ENCODE peak calls at places on chromosome 17, in nine cellular contexts. S, N, L, M, C, R, K, W and T are unnamed samples.

GRCh38 chr17:79951361-79952264 is 84.1 kb downstream of the TBC1D16 start:
- DNase-seq in R (peak; percentile 42), S (peak; percentile 73), N (peak; percentile 92), M (no peak), W (no peak), C (no peak), K (peak; percentile 95), L (peak; percentile 79), T (no peak)

GRCh38 chr17:81251943-81252301 is 12.8 kb downstream of the NDUFAF8 start:
- DNase-seq in S (no peak), L (no peak), R (no peak), N (no peak), W (no peak), K (no peak), C (no peak), M (no peak), T (no peak)

GRCh38 chr17:1493291-1493980 is 950 bp upstream of the MYO1C start:
- DNase-seq in L (no peak), M (no peak), W (no peak), R (no peak), K (no peak), S (no peak), N (no peak), C (no peak), T (no peak)

GRCh38 chr17:39969375-39969774 is 6.6 kb downstream of the GSDMA start:
- DNase-seq in W (no peak), R (no peak), S (no peak), M (no peak), C (no peak), L (no peak), N (no peak), K (no peak), T (no peak)

GRCh38 chr17:69972251-69972650 is 102.8 kb upstream of the KCNJ16 start:
- DNase-seq in K (peak; percentile 20), S (no peak), M (no peak), C (no peak), W (no peak), R (no peak), L (no peak), N (peak; percentile 18), T (no peak)

GRCh38 chr17:68357886-68358285 is 66.6 kb downstream of the ARSG start:
- DNase-seq in C (no peak), N (no peak), R (no peak), L (no peak), M (no peak), S (no peak), K (no peak), W (no peak), T (no peak)

GRCh38 chr17:69928586-69928985 is 146.4 kb upstream of the KCNJ16 start:
- DNase-seq in N (no peak), K (no peak), S (no peak), L (no peak), M (no peak), W (no peak), C (no peak), R (no peak), T (no peak)

GRCh38 chr17:62855136-62855535 is 47.0 kb upstream of the MARCHF10 start:
- DNase-seq in S (no peak), C (no peak), L (no peak), M (no peak), W (no peak), R (no peak), K (no peak), N (no peak), T (no peak)

GRCh38 chr17:10610821-10611323 is 46.2 kb downstream of the MYH3 start:
- DNase-seq in R (no peak), N (no peak), C (no peak), W (no peak), M (no peak), S (no peak), K (no peak), L (no peak), T (no peak)

GRCh38 chr17:75277664-75278071 is 6.6 kb upstream of the MIF4GD start:
- DNase-seq in S (no peak), R (no peak), W (no peak), M (no peak), N (peak; percentile 67), C (no peak), K (peak; percentile 30), L (no peak), T (no peak)

GRCh38 chr17:80847506-80848230 is 144.0 kb upstream of the CHMP6 start:
- DNase-seq in W (peak; percentile 52), S (no peak), R (no peak), C (no peak), M (peak; percentile 49), K (no peak), L (no peak), N (no peak), T (no peak)

GRCh38 chr17:49548506-49549310 is 27.0 kb upstream of the NXPH3 start:
- DNase-seq in N (no peak), W (no peak), K (peak; percentile 47), S (peak; percentile 53), C (no peak), M (no peak), L (no peak), R (no peak), T (no peak)

GRCh38 chr17:73189417-73190099 is 3.3 kb upstream of the COG1 start:
- DNase-seq in K (peak; percentile 69), S (no peak), N (no peak), C (no peak), W (no peak), L (peak; percentile 41), M (no peak), R (peak; percentile 11), T (no peak)

GRCh38 chr17:7173687-7174602 is 5.2 kb downstream of the ASGR1 start:
- DNase-seq in M (no peak), C (no peak), S (no peak), W (peak; percentile 28), N (peak; percentile 13), R (peak; percentile 35), K (peak; percentile 44), L (peak; percentile 50), T (no peak)

GRCh38 chr17:66459811-66460270 is 157.4 kb downstream of the PRKCA start:
- DNase-seq in C (no peak), N (peak; percentile 98), W (no peak), M (no peak), S (no peak), R (no peak), L (no peak), K (peak; percentile 100), T (peak; percentile 89)

GRCh38 chr17:21031756-21032396 is 10.9 kb downstream of the USP22 start:
- DNase-seq in S (no peak), W (no peak), L (no peak), R (no peak), C (no peak), K (no peak), M (no peak), N (no peak), T (no peak)

GRCh38 chr17:82330322-82331239 is 3.0 kb downstream of the SECTM1 start:
- DNase-seq in C (peak; percentile 78), W (no peak), N (peak; percentile 9), K (no peak), L (no peak), R (no peak), S (no peak), M (no peak), T (no peak)

GRCh38 chr17:11506635-11507034 is 91.6 kb upstream of the DNAH9 start:
- DNase-seq in C (no peak), R (peak; percentile 67), L (no peak), S (no peak), M (no peak), K (peak; percentile 4), W (no peak), N (no peak), T (no peak)

GRCh38 chr17:82859431-82860403 is 19.9 kb upstream of the ZNF750 start:
- DNase-seq in R (peak; percentile 14), L (peak; percentile 35), W (no peak), M (peak; percentile 37), K (peak; percentile 82), S (no peak), C (no peak), N (peak; percentile 79), T (peak; percentile 11)

GRCh38 chr17:49815761-49816281 is 27.3 kb downstream of the KAT7 start:
- DNase-seq in L (no peak), W (no peak), K (no peak), N (no peak), C (no peak), R (no peak), S (no peak), M (no peak), T (no peak)

GRCh38 chr17:32124985-32125847 is 17.1 kb upstream of the RHOT1 start:
- DNase-seq in R (no peak), K (peak; percentile 21), W (no peak), S (no peak), C (no peak), L (no peak), M (no peak), N (no peak), T (no peak)

GRCh38 chr17:59853168-59853918 is 39.4 kb downstream of the TUBD1 start:
- DNase-seq in R (peak; percentile 11), W (no peak), S (no peak), M (no peak), L (no peak), K (peak; percentile 97), C (no peak), N (peak; percentile 95), T (no peak)

GRCh38 chr17:29005936-29006438 is at the start of gene SEZ6:
- DNase-seq in M (peak; percentile 16), K (peak; percentile 56), S (peak; percentile 91), C (peak; percentile 59), N (peak; percentile 36), R (peak; percentile 88), L (peak; percentile 81), W (peak; percentile 58), T (peak; percentile 24)